ENCODE peak calls at places on chromosomes 13 and 19, in six cellular contexts. U, G, F, X, N and O are unnamed samples.

GRCh38 chr13:46665630-46666482 is 112.9 kb downstream of the LRCH1 start:
- DNase-seq in F (no peak), X (no peak), N (no peak), G (no peak), U (no peak), O (no peak)

GRCh38 chr13:34361528-34361927 is 543.6 kb downstream of the RFC3 start:
- DNase-seq in N (no peak), U (no peak), X (no peak), F (no peak), G (no peak), O (no peak)

GRCh38 chr13:109789262-109789661 is 2.9 kb upstream of the IRS2 start:
- DNase-seq in F (no peak), N (no peak), G (no peak), U (no peak), X (no peak), O (no peak)

GRCh38 chr19:38737921-38738731 is 6.1 kb downstream of the CAPN12 start:
- DNase-seq in N (no peak), G (no peak), F (no peak), U (no peak), X (no peak), O (no peak)

GRCh38 chr13:107079423-107080099 is 511.6 kb upstream of the ARGLU1 start:
- DNase-seq in G (no peak), F (no peak), N (no peak), X (no peak), U (no peak), O (no peak)

GRCh38 chr19:57363734-57364181 is 407 bp downstream of the TRAPPC2B start:
- DNase-seq in N (peak), X (peak), F (no peak), G (no peak), U (no peak), O (no peak)

GRCh38 chr13:63517376-63517775 is 2101.7 kb upstream of the PCDH20 start:
- DNase-seq in N (no peak), X (no peak), U (no peak), F (no peak), G (no peak), O (no peak)

GRCh38 chr13:36157475-36157874 is 26.3 kb upstream of the DCLK1 start:
- DNase-seq in N (no peak), U (no peak), X (no peak), G (no peak), F (no peak), O (no peak)

GRCh38 chr13:85277753-85278152 is 521.5 kb downstream of the SLITRK6 start:
- DNase-seq in N (no peak), X (no peak), F (no peak), G (no peak), U (no peak), O (no peak)

GRCh38 chr13:50275392-50276063 is 260.3 kb downstream of the KCNRG start:
- DNase-seq in F (no peak), X (no peak), G (no peak), N (peak), U (no peak), O (no peak)

GRCh38 chr13:74434782-74435181 is 300.6 kb upstream of the KLF12 start:
- DNase-seq in X (no peak), F (no peak), G (no peak), U (no peak), N (no peak), O (no peak)

GRCh38 chr13:75132800-75133695 is 348.9 kb downstream of the TBC1D4 start:
- DNase-seq in F (no peak), U (no peak), G (no peak), N (no peak), X (no peak), O (no peak)

DNA sequence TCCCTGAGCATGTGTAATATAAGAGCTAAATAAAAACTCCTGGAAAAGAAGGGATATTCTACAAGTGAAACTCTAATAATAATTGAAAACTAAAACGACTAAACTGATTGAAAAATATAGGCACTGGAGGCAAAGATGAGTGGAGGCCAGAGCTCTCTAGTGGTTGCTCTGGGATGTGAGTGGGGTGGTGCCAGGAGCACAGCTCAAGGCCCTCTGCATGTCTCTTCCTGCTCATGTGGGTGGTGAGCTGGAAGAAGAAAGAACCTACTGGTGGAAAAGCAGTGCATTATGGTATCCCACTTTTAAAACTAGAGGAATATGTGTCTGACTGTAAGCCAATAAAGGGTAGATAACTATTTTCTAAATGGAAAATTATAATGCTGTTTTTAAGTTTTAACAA is 15.8 kb upstream of the ARHGEF7 start:
- DNase-seq in U (no peak), X (no peak), G (no peak), F (no peak), N (no peak), O (no peak)
- TF ChIP-seq CTCF in U (no peak), X (no peak), G (no peak), F (no peak), N (no peak), O (no peak)

DNA sequence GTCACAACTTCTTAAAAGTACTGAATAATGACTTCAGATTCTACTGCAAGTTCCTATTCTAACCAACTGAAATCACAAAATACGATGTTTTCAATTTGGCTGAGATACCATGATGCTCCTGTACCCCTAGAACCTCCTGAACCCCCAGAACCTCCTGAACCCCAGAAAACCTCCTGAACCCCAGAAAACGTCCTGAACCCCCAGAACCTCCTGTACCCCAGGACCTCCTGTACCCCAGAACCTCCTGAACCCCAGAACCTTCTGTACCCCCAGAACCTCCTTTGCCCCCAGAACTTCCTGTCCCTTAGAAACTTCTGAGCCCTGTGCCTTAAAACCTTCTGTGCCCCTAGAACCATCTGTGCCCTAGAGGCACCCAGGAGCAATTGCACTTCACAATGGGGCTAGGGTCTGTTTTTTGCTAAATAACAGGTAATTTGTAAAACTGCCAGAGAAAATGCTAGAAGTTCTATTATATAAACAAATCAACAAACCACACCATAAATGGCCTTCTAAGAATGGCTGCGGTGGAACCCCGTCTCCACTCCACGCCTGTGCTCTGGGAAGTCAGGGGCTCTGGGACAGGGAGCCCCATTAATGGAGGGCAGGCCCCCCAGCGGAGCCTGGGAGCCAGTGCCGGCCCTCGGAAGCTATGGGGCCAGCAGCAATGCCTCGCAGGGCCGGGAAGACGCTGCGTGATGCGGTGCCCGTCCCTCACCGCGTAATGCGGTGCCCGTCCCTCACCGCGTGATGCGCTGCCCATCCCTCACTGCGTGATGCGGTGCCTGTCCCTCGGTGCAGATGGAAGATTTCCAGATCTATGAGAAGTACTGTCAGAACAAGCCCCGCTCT is 21.3 kb upstream of the F7 start:
- DNase-seq in G (peak), F (no peak), U (no peak), N (no peak), X (peak), O (no peak)
- TF ChIP-seq CTCF in G (no peak), F (no peak), U (no peak), N (peak), X (peak), O (no peak)

DNA sequence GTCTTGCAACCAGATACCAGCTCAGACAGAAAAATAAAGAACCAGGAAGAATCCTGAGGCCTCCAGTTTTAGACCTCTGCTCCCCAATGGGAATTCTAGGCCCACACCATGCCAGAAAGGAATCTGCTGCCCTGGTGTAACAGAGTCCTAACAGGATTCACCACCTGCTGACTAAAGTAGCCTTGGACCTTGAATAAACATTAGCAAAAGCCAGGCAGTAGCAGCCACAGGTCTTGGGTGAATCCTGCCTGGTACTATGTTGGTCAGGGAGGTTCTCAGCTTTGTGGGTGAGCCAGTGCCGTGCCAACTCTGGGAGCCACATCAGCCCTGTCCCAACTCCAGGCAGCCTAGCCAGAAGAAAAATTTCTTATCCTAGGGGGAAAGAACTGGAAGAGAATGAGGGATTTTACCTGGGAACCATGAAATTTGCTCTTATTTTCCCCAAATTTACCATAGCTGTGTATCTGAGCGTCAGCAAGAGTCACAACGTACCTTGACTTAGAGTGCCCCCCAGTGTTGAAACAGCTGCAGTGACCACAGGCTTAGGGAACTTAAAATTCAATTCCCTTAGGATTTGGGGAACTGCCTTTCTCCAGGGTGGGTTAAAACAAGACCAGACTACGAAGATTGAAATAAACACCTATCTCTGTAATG is 1895.6 kb upstream of the PRR20A start:
- DNase-seq in U (no peak), G (no peak), N (peak), X (peak), F (no peak), O (no peak)
- TF ChIP-seq CTCF in U (no peak), G (no peak), N (no peak), X (peak), F (no peak), O (no peak)

GRCh38 chr19:2044709-2045500 is 6.1 kb downstream of the MKNK2 start:
- DNase-seq in F (no peak), N (no peak), X (no peak), G (no peak), U (no peak), O (no peak)
- TF ChIP-seq CTCF in F (no peak), N (no peak), X (no peak), G (no peak), U (no peak), O (no peak)

GRCh38 chr13:62327367-62327766 is 911.7 kb upstream of the PCDH20 start:
- DNase-seq in G (no peak), X (no peak), F (no peak), U (no peak), N (no peak), O (no peak)
- TF ChIP-seq CTCF in G (no peak), X (no peak), F (no peak), U (no peak), N (no peak), O (no peak)

DNA sequence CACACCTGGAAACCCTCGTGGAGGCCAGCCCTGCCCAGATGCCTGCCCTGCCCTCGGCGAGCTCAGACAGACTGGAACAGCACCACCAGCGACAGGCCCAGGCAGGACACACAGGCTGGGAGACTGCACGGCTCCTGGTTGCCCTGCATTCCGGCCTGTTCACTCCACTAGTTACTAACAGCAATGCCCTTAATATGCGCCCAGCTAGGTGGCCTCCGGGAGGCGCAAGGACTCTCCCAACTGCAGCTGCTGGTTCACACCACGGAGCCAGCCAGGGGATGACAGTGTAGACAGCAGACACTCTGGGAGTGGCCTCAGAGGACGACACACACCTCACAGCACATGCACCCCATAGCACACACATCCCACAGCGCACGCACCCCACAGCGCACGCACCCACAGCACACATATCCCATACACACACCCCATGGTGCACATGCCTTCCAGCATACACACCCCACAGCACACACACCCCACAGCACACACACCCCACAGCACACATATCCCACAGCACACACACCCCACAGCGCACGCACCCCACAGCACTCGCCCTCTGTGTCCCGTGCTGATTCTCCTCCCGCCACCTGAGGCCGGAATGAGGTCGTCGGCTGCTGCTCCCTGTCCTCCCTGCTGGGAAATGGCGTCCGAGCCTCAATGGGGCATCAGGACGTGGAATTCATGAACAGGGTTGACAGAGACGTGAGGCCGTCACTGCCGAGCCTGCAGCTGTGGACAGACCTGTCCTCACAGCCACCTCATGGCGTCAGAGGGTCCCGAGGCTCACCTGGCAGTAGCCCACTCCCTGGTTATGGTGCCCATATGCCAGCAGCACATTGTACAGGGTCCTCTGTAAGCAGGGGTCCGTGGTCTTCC is 13.6 kb downstream of the GRTP1 start:
- DNase-seq in G (no peak), F (no peak), U (no peak), N (no peak), X (no peak), O (no peak)
- TF ChIP-seq CTCF in G (no peak), F (no peak), U (no peak), N (no peak), X (peak), O (no peak)